ENCODE peak calls at places on chromosomes 7 and 10, in four cellular contexts. O is HepG2, X is PC-9, G is OCI-LY7. B is an unnamed sample.

GRCh38 chr10:69961168-69961863 is 91.3 kb upstream of the MACROH2A2 start:
- DNase-seq in X (no peak), G (peak), O (no peak), B (peak)

GRCh38 chr7:93574646-93575554 is at the start of gene CALCR:
- DNase-seq in G (no peak), X (no peak), O (no peak), B (peak)

GRCh38 chr10:10911471-10911921 is 106.2 kb upstream of the CELF2 start:
- DNase-seq in O (no peak), G (no peak), X (peak), B (peak)

GRCh38 chr10:72186633-72187330 is 29.0 kb upstream of the ANAPC16 start:
- DNase-seq in X (no peak), O (no peak), G (no peak), B (no peak)

GRCh38 chr7:148501707-148502139 is 88.8 kb upstream of the C7orf33 start:
- DNase-seq in G (no peak), X (no peak), O (no peak), B (no peak)

GRCh38 chr10:63200416-63200815 is 67.3 kb downstream of the NRBF2 start:
- DNase-seq in G (no peak), X (no peak), O (no peak), B (no peak)

GRCh38 chr10:69217119-69217754 is 2.9 kb upstream of the HKDC1 start:
- DNase-seq in O (peak), X (peak), G (no peak), B (peak)

GRCh38 chr7:87413951-87414381 is 61.5 kb downstream of the ABCB4 start:
- DNase-seq in X (peak), G (no peak), O (no peak), B (peak)

GRCh38 chr7:34313289-34313688 is 344.7 kb upstream of the NPSR1 start:
- DNase-seq in O (no peak), X (no peak), G (no peak), B (no peak)

GRCh38 chr10:90917231-90917967 is 3.5 kb downstream of the ANKRD1 start:
- DNase-seq in G (no peak), O (no peak), X (no peak), B (no peak)

GRCh38 chr10:109914966-109915365 is 8.3 kb downstream of the XPNPEP1 start:
- DNase-seq in G (peak), O (peak), X (peak), B (peak)

GRCh38 chr10:71431216-71431944 is 34.7 kb downstream of the CDH23 start:
- DNase-seq in G (no peak), X (no peak), O (no peak), B (peak)

GRCh38 chr7:2165239-2165609 is 67.5 kb downstream of the MAD1L1 start:
- DNase-seq in G (no peak), O (no peak), X (no peak), B (no peak)

GRCh38 chr7:2162959-2163358 is 69.8 kb downstream of the MAD1L1 start:
- DNase-seq in X (no peak), O (no peak), G (no peak), B (peak)

GRCh38 chr7:2164646-2165045 is 68.1 kb downstream of the MAD1L1 start:
- DNase-seq in G (no peak), X (no peak), O (no peak), B (peak)

GRCh38 chr7:2163565-2163964 is 69.2 kb downstream of the MAD1L1 start:
- DNase-seq in X (no peak), O (no peak), G (no peak), B (peak)

DNA sequence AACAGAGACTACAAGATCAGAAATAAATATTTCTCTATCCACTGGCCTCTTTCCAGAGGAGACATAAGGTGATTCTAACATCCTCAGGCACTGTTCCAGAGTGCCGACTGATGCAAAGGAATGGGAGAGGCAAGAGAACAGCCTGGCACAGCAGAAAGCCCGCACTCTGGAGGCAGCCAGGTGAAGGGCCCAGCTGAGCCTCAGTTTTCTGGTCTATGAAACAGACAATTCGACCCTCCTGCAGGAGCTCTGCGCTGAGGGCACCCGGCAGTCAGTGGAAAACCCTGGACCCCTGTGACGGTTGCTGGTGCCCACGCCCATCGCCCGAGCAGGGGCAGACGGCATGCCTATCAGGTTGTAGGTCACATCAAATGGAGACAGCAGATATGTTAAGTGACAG is 68.6 kb downstream of the MAD1L1 start:
- DNase-seq in X (no peak), G (no peak), O (no peak), B (peak)
- H3K27ac ChIP-seq in X (no peak), G (no peak), O (no peak), B (no peak)

GRCh38 chr10:48614481-48615383 is 9.9 kb upstream of the ARHGAP22 start:
- DNase-seq in X (no peak), G (no peak), O (no peak), B (peak)
- TF ChIP-seq CTCF in X (peak), G (peak), O (no peak), B (peak)

DNA sequence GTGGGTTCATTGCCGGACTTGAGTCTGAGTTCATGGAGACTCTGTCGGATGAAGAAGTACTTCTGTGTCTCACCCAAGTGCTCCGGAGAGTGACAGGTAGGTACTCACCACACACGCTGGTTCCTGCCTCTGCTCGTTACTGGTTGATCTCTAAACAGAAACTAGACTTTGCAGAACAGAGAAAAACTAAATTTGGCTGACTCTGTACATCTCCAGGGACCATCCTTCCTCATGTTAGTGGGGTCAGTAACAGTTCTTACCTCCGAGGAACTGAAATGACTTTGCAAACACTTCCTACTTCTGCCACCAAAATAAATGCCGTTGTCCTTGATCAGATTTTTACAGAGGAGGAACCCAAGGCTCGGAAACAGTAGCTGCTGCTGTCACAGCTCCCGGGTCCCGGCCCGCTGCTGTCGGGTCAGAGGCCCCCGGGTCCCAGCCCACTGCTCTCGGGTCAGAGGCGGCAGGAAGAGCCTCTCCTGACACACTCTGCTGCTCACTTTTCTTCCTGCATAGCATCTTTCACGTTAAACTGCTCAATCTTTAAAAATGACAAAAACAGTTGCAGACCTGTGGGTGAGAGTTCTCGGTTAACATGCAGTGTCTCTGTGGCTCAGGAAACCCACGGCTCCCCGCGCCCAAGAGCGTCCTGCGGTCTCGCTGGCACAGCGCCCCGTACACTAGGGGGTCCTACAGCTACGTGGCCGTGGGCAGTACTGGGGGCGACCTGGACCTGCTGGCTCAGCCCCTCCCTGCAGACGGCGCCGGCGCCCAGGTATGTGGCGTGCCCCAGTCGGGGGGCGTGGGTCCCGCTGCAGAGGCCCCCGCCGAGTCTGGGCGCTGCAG is 4.8 kb upstream of the MTG1 start:
- DNase-seq in O (no peak), G (peak), X (no peak), B (no peak)
- H2AFZ ChIP-seq in O (no peak), G (peak), X (no peak), B (no peak)

GRCh38 chr10:22613011-22613410 is 101.4 kb downstream of the PIP4K2A start:
- DNase-seq in X (no peak), G (no peak), O (no peak), B (no peak)
- H3K27ac ChIP-seq in X (no peak), G (no peak), O (no peak), B (no peak)

GRCh38 chr10:43043342-43043772 is 33.5 kb upstream of the RET start:
- DNase-seq in O (no peak), G (no peak), X (no peak), B (peak)

GRCh38 chr10:43041422-43042342 is 35.2 kb upstream of the RET start:
- DNase-seq in G (no peak), O (no peak), X (no peak), B (peak)

GRCh38 chr10:43043773-43044394 is 33.0 kb upstream of the RET start:
- DNase-seq in X (no peak), G (no peak), O (no peak), B (peak)

GRCh38 chr10:43044444-43045245 is 32.2 kb upstream of the RET start:
- DNase-seq in X (peak), G (no peak), O (no peak), B (peak)

DNA sequence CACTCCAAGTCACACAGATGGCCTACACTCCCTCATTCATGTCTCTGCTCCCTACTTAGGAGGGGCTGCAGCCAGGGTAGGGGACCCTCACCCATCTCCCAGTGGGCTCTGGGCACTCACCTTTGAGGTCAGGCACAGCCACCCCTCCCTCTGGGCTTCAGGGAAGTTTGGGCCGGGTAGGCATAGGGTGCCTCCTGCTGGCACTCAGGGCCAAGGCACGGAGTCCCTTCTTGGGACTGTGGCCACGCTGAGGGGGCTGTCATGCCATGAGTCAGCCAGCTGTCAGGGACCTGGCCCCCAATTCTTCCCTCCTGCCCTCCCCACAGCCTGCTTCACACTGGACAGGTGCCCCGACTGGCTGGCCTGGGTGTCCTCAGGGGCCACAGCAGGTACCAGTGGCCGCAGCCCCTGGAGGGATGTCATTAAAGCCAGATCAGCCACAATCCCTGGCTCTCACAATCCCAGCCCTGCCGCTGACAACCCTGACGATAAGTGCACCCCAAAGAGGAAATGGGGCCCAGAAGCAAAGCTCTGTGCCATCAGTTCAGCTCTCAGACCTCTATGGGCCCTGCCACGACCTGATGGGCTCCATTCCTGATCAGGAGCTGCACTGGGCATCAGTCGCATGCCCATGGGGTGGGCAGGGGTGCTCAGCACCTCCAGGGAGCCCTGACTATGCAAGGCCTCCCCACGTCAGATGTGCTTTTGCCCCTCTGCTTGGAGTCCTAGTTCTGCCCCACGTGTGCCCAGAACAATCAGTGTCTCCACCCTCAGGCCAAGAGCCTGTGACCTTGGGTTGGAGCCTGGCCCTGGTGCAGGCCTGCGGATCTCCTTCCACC is 34.1 kb upstream of the RET start:
- DNase-seq in O (no peak), X (no peak), G (no peak), B (peak)
- TF ChIP-seq CTCF in O (no peak), X (no peak), G (peak), B (no peak)

DNA sequence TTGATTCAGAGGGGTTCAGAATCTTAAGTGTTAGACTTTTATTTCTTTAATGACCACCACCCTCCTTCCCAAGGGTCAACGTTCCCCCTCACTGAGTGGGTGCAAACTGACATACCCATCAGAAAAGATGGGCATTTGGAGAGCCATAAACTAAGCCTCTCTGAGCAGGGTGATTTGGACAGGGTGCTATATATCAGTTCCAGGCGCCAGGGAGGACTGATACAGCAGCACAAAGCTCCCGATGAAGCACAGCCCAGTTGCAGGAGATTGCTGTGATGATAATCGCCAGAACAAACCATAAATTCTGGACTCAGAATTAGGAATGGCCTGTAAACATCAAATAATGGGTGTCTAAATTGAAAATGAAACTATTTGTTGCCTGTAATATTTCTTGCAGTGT is 137.7 kb upstream of the LRRTM3 start:
- DNase-seq in G (no peak), O (no peak), X (no peak), B (no peak)
- H2AFZ ChIP-seq in G (no peak), O (no peak), X (no peak), B (peak)

GRCh38 chr10:95324436-95325268 is 33.8 kb upstream of the PDLIM1 start:
- DNase-seq in G (no peak), O (no peak), X (no peak), B (no peak)

GRCh38 chr10:95328013-95328412 is 37.2 kb upstream of the PDLIM1 start:
- DNase-seq in G (no peak), X (no peak), O (no peak), B (no peak)

GRCh38 chr10:95326396-95326795 is 35.6 kb upstream of the PDLIM1 start:
- DNase-seq in G (no peak), O (no peak), X (no peak), B (no peak)

GRCh38 chr10:95327367-95327766 is 36.6 kb upstream of the PDLIM1 start:
- DNase-seq in O (no peak), G (no peak), X (no peak), B (no peak)

GRCh38 chr10:95325863-95326262 is 35.1 kb upstream of the PDLIM1 start:
- DNase-seq in X (no peak), O (no peak), G (no peak), B (no peak)
- H3K27ac ChIP-seq in X (no peak), O (no peak), G (no peak), B (no peak)

GRCh38 chr7:82185443-82185842 is 258.1 kb downstream of the CACNA2D1 start:
- DNase-seq in X (no peak), O (no peak), G (no peak), B (no peak)
- TF ChIP-seq CTCF in X (no peak), O (no peak), G (no peak), B (no peak)

B was measured in osteoblast.